ENCODE peak calls at places on chromosomes 13 and 19, in four cellular contexts. One of them, this sample, is unnamed.

GRCh38 chr13:99384468-99384867 is 77.3 kb upstream of the GPR183 start:
- DNase-seq in right atrium auricular region: peak
- DNase-seq in fibroblast of pulmonary artery: no peak
- DNase-seq in fibroblast of lung: no peak
- DNase-seq in this sample: no peak

GRCh38 chr13:100175078-100175802 is 86.3 kb downstream of the PCCA start:
- DNase-seq in right atrium auricular region: no peak
- DNase-seq in fibroblast of pulmonary artery: no peak
- DNase-seq in fibroblast of lung: no peak
- DNase-seq in this sample: no peak

GRCh38 chr13:45331981-45332830 is 8.8 kb downstream of the TPT1 start:
- DNase-seq in right atrium auricular region: peak
- DNase-seq in fibroblast of pulmonary artery: peak
- DNase-seq in fibroblast of lung: peak
- DNase-seq in this sample: peak

GRCh38 chr19:29547361-29547960 is 21.7 kb downstream of the VSTM2B start:
- DNase-seq in right atrium auricular region: no peak
- DNase-seq in fibroblast of pulmonary artery: no peak
- DNase-seq in fibroblast of lung: no peak
- DNase-seq in this sample: no peak

GRCh38 chr19:1247747-1248453 is 483 bp upstream of the MIDN start:
- DNase-seq in right atrium auricular region: peak
- DNase-seq in fibroblast of pulmonary artery: peak
- DNase-seq in fibroblast of lung: peak
- DNase-seq in this sample: peak

GRCh38 chr13:37515226-37515625 is 83.3 kb downstream of the POSTN start:
- DNase-seq in right atrium auricular region: no peak
- DNase-seq in fibroblast of pulmonary artery: no peak
- DNase-seq in fibroblast of lung: no peak
- DNase-seq in this sample: no peak

GRCh38 chr13:40920826-40921225 is 98.3 kb downstream of the ELF1 start:
- DNase-seq in right atrium auricular region: no peak
- DNase-seq in fibroblast of pulmonary artery: peak
- DNase-seq in fibroblast of lung: peak
- DNase-seq in this sample: peak

GRCh38 chr19:39926170-39926755 is 8.2 kb downstream of the FCGBP start:
- DNase-seq in right atrium auricular region: no peak
- DNase-seq in fibroblast of pulmonary artery: no peak
- DNase-seq in fibroblast of lung: no peak
- DNase-seq in this sample: no peak

GRCh38 chr19:47221080-47221841 is 9.7 kb downstream of the BBC3 start:
- DNase-seq in right atrium auricular region: no peak
- DNase-seq in fibroblast of pulmonary artery: no peak
- DNase-seq in fibroblast of lung: no peak
- DNase-seq in this sample: no peak

GRCh38 chr13:31518666-31519065 is 220.7 kb upstream of the RXFP2 start:
- DNase-seq in right atrium auricular region: no peak
- DNase-seq in fibroblast of pulmonary artery: no peak
- DNase-seq in fibroblast of lung: no peak
- DNase-seq in this sample: peak

GRCh38 chr19:28883241-28883693 is 329.7 kb downstream of the UQCRFS1 start:
- DNase-seq in right atrium auricular region: no peak
- DNase-seq in fibroblast of pulmonary artery: peak
- DNase-seq in fibroblast of lung: peak
- DNase-seq in this sample: peak

GRCh38 chr19:8515317-8515716 is 1.4 kb upstream of the ZNF414 start:
- DNase-seq in right atrium auricular region: no peak
- DNase-seq in fibroblast of pulmonary artery: no peak
- DNase-seq in fibroblast of lung: no peak
- DNase-seq in this sample: no peak

GRCh38 chr19:18171605-18172327 is 1.8 kb upstream of the IFI30 start:
- DNase-seq in right atrium auricular region: no peak
- DNase-seq in fibroblast of pulmonary artery: no peak
- DNase-seq in fibroblast of lung: no peak
- DNase-seq in this sample: no peak

GRCh38 chr13:100535401-100536135 is 53.0 kb downstream of the GGACT start:
- DNase-seq in right atrium auricular region: peak
- DNase-seq in fibroblast of pulmonary artery: peak
- DNase-seq in fibroblast of lung: peak
- DNase-seq in this sample: peak

GRCh38 chr13:29369060-29369743 is 226.3 kb downstream of the SLC7A1 start:
- DNase-seq in right atrium auricular region: no peak
- DNase-seq in fibroblast of pulmonary artery: peak
- DNase-seq in fibroblast of lung: peak
- DNase-seq in this sample: peak

GRCh38 chr19:28706693-28707092 is 506.3 kb downstream of the UQCRFS1 start:
- DNase-seq in right atrium auricular region: no peak
- DNase-seq in fibroblast of pulmonary artery: no peak
- DNase-seq in fibroblast of lung: no peak
- DNase-seq in this sample: no peak

GRCh38 chr13:100526299-100527030 is 62.1 kb downstream of the GGACT start:
- DNase-seq in right atrium auricular region: no peak
- DNase-seq in fibroblast of pulmonary artery: no peak
- DNase-seq in fibroblast of lung: no peak
- DNase-seq in this sample: no peak

GRCh38 chr19:51729781-51730180 is 6.0 kb upstream of the HAS1 start:
- DNase-seq in right atrium auricular region: no peak
- DNase-seq in fibroblast of pulmonary artery: peak
- DNase-seq in fibroblast of lung: no peak
- DNase-seq in this sample: peak

DNA sequence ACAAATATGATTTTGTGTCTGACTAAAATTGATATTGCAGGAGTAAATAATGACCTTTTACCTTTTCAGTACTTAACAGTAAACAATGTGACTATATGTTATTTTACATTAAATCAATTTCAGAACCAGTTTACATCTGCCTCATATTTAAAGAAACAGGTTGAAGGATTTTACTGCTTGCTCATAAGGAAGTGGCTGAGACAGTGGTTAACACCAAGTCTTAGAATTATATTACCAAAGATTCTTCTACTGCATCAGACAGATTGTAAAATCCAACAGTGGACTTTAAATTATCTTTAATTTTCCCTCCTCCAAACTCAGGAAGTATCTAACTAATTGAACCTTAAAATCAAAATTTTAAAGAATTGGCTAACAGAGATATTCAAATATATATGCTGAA is 1929.9 kb downstream of the PCDH9 start:
- DNase-seq in right atrium auricular region: no peak
- DNase-seq in fibroblast of pulmonary artery: no peak
- DNase-seq in fibroblast of lung: no peak
- DNase-seq in this sample: no peak
- TF ChIP-seq CTCF in right atrium auricular region: no peak
- TF ChIP-seq CTCF in fibroblast of pulmonary artery: no peak
- TF ChIP-seq CTCF in fibroblast of lung: no peak
- TF ChIP-seq CTCF in this sample: no peak

DNA sequence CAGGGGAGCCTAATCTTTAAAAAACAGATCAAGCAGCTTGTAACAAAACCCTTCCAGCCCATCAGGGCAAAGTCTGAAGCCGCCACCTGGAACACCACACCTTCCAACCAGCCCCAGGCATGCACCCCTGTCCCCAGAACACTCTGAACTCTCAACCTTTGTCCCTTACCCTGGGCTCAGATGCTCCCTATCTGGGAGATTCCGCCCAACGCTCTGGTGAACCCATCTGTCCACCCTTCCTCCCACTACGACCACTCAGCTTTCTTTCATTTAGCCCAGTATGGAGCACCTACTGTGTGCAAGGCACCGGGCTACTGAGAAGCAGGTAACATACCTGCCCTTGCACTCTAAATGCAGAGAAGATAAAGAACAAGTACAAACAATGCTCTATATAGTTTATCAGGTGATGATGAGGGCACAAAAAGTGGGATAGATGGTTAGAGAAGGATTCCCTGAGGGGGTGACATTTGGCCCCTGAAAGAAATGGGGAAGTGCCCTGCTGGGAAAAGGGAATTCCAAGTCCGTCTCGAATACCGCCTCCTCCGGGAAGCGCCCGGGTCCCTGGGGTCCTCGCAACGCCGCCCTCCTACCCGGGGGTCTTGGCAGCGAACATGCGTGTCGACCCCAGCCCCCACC is 629 bp downstream of the PEPD start:
- DNase-seq in right atrium auricular region: no peak
- DNase-seq in fibroblast of pulmonary artery: no peak
- DNase-seq in fibroblast of lung: no peak
- DNase-seq in this sample: no peak
- H3K4me3 ChIP-seq in right atrium auricular region: peak
- H3K4me3 ChIP-seq in fibroblast of pulmonary artery: peak
- H3K4me3 ChIP-seq in fibroblast of lung: peak
- H3K4me3 ChIP-seq in this sample: peak

GRCh38 chr19:35935911-35936737 is at the start of gene LRFN3:
- DNase-seq in right atrium auricular region: peak
- DNase-seq in fibroblast of pulmonary artery: peak
- DNase-seq in fibroblast of lung: peak
- DNase-seq in this sample: peak
- TF ChIP-seq CTCF in right atrium auricular region: no peak
- TF ChIP-seq CTCF in fibroblast of pulmonary artery: no peak
- TF ChIP-seq CTCF in fibroblast of lung: no peak
- TF ChIP-seq CTCF in this sample: no peak

GRCh38 chr19:11239377-11240000 is at the start of gene ANGPTL8:
- DNase-seq in right atrium auricular region: no peak
- DNase-seq in fibroblast of pulmonary artery: no peak
- DNase-seq in fibroblast of lung: no peak
- DNase-seq in this sample: no peak
- H3K4me3 ChIP-seq in right atrium auricular region: no peak
- H3K4me3 ChIP-seq in fibroblast of pulmonary artery: no peak
- H3K4me3 ChIP-seq in fibroblast of lung: no peak
- H3K4me3 ChIP-seq in this sample: no peak

GRCh38 chr19:48813123-48813911 is 2.5 kb upstream of the BCAT2 start:
- DNase-seq in right atrium auricular region: no peak
- DNase-seq in fibroblast of pulmonary artery: no peak
- DNase-seq in fibroblast of lung: no peak
- DNase-seq in this sample: no peak
- TF ChIP-seq CTCF in right atrium auricular region: no peak
- TF ChIP-seq CTCF in fibroblast of pulmonary artery: peak
- TF ChIP-seq CTCF in fibroblast of lung: no peak
- TF ChIP-seq CTCF in this sample: no peak